ENCODE peak calls at places on chromosome 21, in nine cellular contexts. X, C, J, G, K, Q, W, T and D are unnamed samples.
A peak's percentile ranks its signal among the peaks of the same experiment; 100 is the strongest.

GRCh38 chr21:37916795-37917142 is 512 bp upstream of the KCNJ6 start:
- DNase-seq in X (no peak), C (no peak), J (no peak), G (no peak), K (peak; percentile 9), Q (peak; percentile 63), W (peak; percentile 20), T (no peak), D (no peak)

GRCh38 chr21:45923146-45923545 is 58.4 kb upstream of the COL6A1 start:
- DNase-seq in X (peak; percentile 69), C (no peak), J (peak; percentile 37), G (peak; percentile 49), K (peak; percentile 66), Q (peak; percentile 91), W (peak; percentile 76), T (peak; percentile 83), D (peak; percentile 52)

GRCh38 chr21:45308211-45309068 is 20.7 kb upstream of the POFUT2 start:
- DNase-seq in X (no peak), C (peak; percentile 73), J (peak; percentile 71), G (no peak), K (peak; percentile 77), Q (no peak), W (peak; percentile 32), T (peak; percentile 93), D (no peak)

GRCh38 chr21:38140192-38140905 is 116.4 kb upstream of the KCNJ15 start:
- DNase-seq in X (no peak), C (no peak), J (no peak), G (no peak), K (no peak), Q (no peak), W (peak; percentile 27), T (peak; percentile 63), D (peak; percentile 64)

GRCh38 chr21:25115021-25115420 is 492.3 kb downstream of the MRPL39 start:
- DNase-seq in X (no peak), C (no peak), J (no peak), G (no peak), K (no peak), Q (no peak), W (no peak), T (no peak), D (no peak)

GRCh38 chr21:14480601-14481000 is 65.5 kb downstream of the SAMSN1 start:
- DNase-seq in X (no peak), C (no peak), J (no peak), G (no peak), K (no peak), Q (no peak), W (no peak), T (peak; percentile 26), D (no peak)

GRCh38 chr21:45620201-45620600 is 23.3 kb upstream of the PCBP3 start:
- DNase-seq in X (no peak), C (peak; percentile 50), J (no peak), G (no peak), K (no peak), Q (no peak), W (no peak), T (no peak), D (no peak)

GRCh38 chr21:45019887-45020537 is 54.4 kb upstream of the ADARB1 start:
- DNase-seq in X (no peak), C (peak; percentile 73), J (no peak), G (no peak), K (no peak), Q (no peak), W (no peak), T (no peak), D (no peak)

GRCh38 chr21:29376556-29376955 is 77.8 kb downstream of the BACH1 start:
- DNase-seq in X (peak; percentile 38), C (no peak), J (no peak), G (peak; percentile 43), K (peak; percentile 65), Q (peak; percentile 57), W (peak; percentile 62), T (peak; percentile 59), D (no peak)

GRCh38 chr21:45414396-45415187 is 9.6 kb downstream of the COL18A1 start:
- DNase-seq in X (no peak), C (no peak), J (no peak), G (no peak), K (no peak), Q (no peak), W (no peak), T (no peak), D (no peak)

GRCh38 chr21:36959020-36959835 is 7.2 kb downstream of the HLCS start:
- DNase-seq in X (no peak), C (no peak), J (no peak), G (no peak), K (no peak), Q (no peak), W (no peak), T (no peak), D (no peak)

GRCh38 chr21:31449912-31450535 is 106.0 kb upstream of the TIAM1 start:
- DNase-seq in X (no peak), C (no peak), J (no peak), G (no peak), K (no peak), Q (no peak), W (no peak), T (no peak), D (no peak)

GRCh38 chr21:40466893-40467483 is 380.0 kb downstream of the DSCAM start:
- DNase-seq in X (no peak), C (no peak), J (no peak), G (no peak), K (peak; percentile 46), Q (no peak), W (peak; percentile 36), T (peak; percentile 16), D (peak; percentile 37)

GRCh38 chr21:46151261-46151988 is 4.0 kb downstream of the FTCD start:
- DNase-seq in X (no peak), C (peak; percentile 64), J (no peak), G (no peak), K (no peak), Q (no peak), W (no peak), T (no peak), D (no peak)

GRCh38 chr21:36589352-36589971 is 109.5 kb upstream of the SIM2 start:
- DNase-seq in X (no peak), C (no peak), J (no peak), G (peak; percentile 18), K (peak; percentile 66), Q (peak; percentile 74), W (peak; percentile 76), T (peak; percentile 65), D (no peak)

GRCh38 chr21:17576080-17576835 is 36.4 kb downstream of the BTG3 start:
- DNase-seq in X (no peak), C (no peak), J (no peak), G (no peak), K (no peak), Q (peak; percentile 18), W (no peak), T (no peak), D (no peak)

GRCh38 chr21:27885296-27885711 is 918.4 kb upstream of the ADAMTS5 start:
- DNase-seq in X (no peak), C (no peak), J (no peak), G (no peak), K (no peak), Q (no peak), W (no peak), T (no peak), D (no peak)

GRCh38 chr21:28521932-28522826 is 470.5 kb downstream of the LTN1 start:
- DNase-seq in X (no peak), C (no peak), J (peak; percentile 21), G (no peak), K (peak; percentile 23), Q (no peak), W (peak; percentile 13), T (peak; percentile 86), D (no peak)

GRCh38 chr21:39670741-39671140 is 58.0 kb downstream of the B3GALT5 start:
- DNase-seq in X (no peak), C (no peak), J (no peak), G (no peak), K (no peak), Q (no peak), W (no peak), T (no peak), D (no peak)

GRCh38 chr21:42599962-42600361 is 53.5 kb upstream of the PDE9A start:
- DNase-seq in X (no peak), C (peak; percentile 41), J (no peak), G (no peak), K (no peak), Q (no peak), W (no peak), T (no peak), D (no peak)

GRCh38 chr21:33618407-33618806 is 23.1 kb downstream of the CRYZL1 start:
- DNase-seq in X (no peak), C (no peak), J (no peak), G (no peak), K (no peak), Q (no peak), W (no peak), T (no peak), D (no peak)

GRCh38 chr21:45855248-45855801 is 126.2 kb upstream of the COL6A1 start:
- DNase-seq in X (no peak), C (peak; percentile 59), J (no peak), G (no peak), K (no peak), Q (no peak), W (no peak), T (no peak), D (no peak)

GRCh38 chr21:15295875-15296274 is 231.1 kb upstream of the NRIP1 start:
- DNase-seq in X (no peak), C (no peak), J (no peak), G (no peak), K (no peak), Q (no peak), W (no peak), T (no peak), D (no peak)

GRCh38 chr21:22892041-22892440 is 1893.8 kb downstream of the NCAM2 start:
- DNase-seq in X (no peak), C (no peak), J (no peak), G (no peak), K (no peak), Q (no peak), W (no peak), T (no peak), D (no peak)

GRCh38 chr21:25925064-25925463 is 190.3 kb downstream of the GABPA start:
- DNase-seq in X (no peak), C (no peak), J (no peak), G (no peak), K (no peak), Q (no peak), W (no peak), T (no peak), D (no peak)

GRCh38 chr21:32604484-32604883 is 7.7 kb downstream of the CFAP298 start:
- DNase-seq in X (no peak), C (no peak), J (no peak), G (no peak), K (no peak), Q (no peak), W (no peak), T (no peak), D (no peak)

GRCh38 chr21:22399717-22400520 is 1401.7 kb downstream of the NCAM2 start:
- DNase-seq in X (no peak), C (no peak), J (no peak), G (no peak), K (no peak), Q (no peak), W (no peak), T (no peak), D (no peak)

GRCh38 chr21:43916691-43917514 is 51.9 kb downstream of the AGPAT3 start:
- DNase-seq in X (peak; percentile 64), C (peak; percentile 73), J (no peak), G (peak; percentile 49), K (peak; percentile 29), Q (no peak), W (no peak), T (no peak), D (no peak)

GRCh38 chr21:36541721-36542139 is 61.8 kb upstream of the CLDN14 start:
- DNase-seq in X (no peak), C (no peak), J (no peak), G (no peak), K (no peak), Q (no peak), W (no peak), T (no peak), D (no peak)

GRCh38 chr21:38477241-38477640 is 21.0 kb downstream of the ERG start:
- DNase-seq in X (no peak), C (no peak), J (no peak), G (no peak), K (no peak), Q (no peak), W (no peak), T (no peak), D (no peak)

GRCh38 chr21:34800797-34801518 is 132.2 kb downstream of the CLIC6 start:
- DNase-seq in X (no peak), C (no peak), J (no peak), G (no peak), K (no peak), Q (no peak), W (no peak), T (peak; percentile 51), D (no peak)